ENCODE peak calls at places on chromosomes 7 and 10, in four cellular contexts. J is GM12878, A is A549, C is HepG2. L is an unnamed sample.

GRCh38 chr7:14973712-14974428 is 71.3 kb upstream of the DGKB start:
- DNase-seq in J (no peak), A (no peak), C (no peak), L (no peak)

GRCh38 chr7:19834566-19834965 is 61.1 kb upstream of the TMEM196 start:
- DNase-seq in J (no peak), A (peak; percentile 36), C (no peak), L (no peak)

GRCh38 chr7:100539436-100540006 is 518 bp downstream of the AGFG2 start:
- DNase-seq in J (no peak), A (no peak), C (no peak), L (no peak)

GRCh38 chr10:61825001-61825400 is 76.5 kb upstream of the ARID5B start:
- DNase-seq in J (no peak), A (no peak), C (no peak), L (no peak)

GRCh38 chr10:44164256-44164956 is 220.5 kb downstream of the CXCL12 start:
- DNase-seq in J (no peak), A (no peak), C (no peak), L (no peak)

GRCh38 chr10:86536294-86536861 is 14.8 kb upstream of the WAPL start:
- DNase-seq in J (no peak), A (no peak), C (no peak), L (no peak)

GRCh38 chr7:9776900-9777299 is 1196.8 kb upstream of the PHF14 start:
- DNase-seq in J (no peak), A (no peak), C (no peak), L (no peak)

GRCh38 chr10:45425628-45426563 is 51.9 kb downstream of the ALOX5 start:
- DNase-seq in J (no peak), A (peak; percentile 34), C (no peak), L (no peak)

GRCh38 chr10:96317067-96317833 is 13.0 kb downstream of the DNTT start:
- DNase-seq in J (no peak), A (no peak), C (no peak), L (no peak)

GRCh38 chr10:11913184-11913641 is 90.1 kb downstream of the PROSER2 start:
- DNase-seq in J (no peak), A (no peak), C (no peak), L (no peak)

GRCh38 chr7:149188637-149189259 is 6.6 kb upstream of the ZNF282 start:
- DNase-seq in J (no peak), A (no peak), C (no peak), L (peak; percentile 48)

GRCh38 chr10:124498071-124498470 is 36.4 kb downstream of the LHPP start:
- DNase-seq in J (no peak), A (no peak), C (no peak), L (no peak)

GRCh38 chr7:101746311-101746710 is 71.1 kb upstream of the CUX1 start:
- DNase-seq in J (no peak), A (no peak), C (no peak), L (no peak)

GRCh38 chr7:88801046-88801445 is 5.5 kb upstream of the TEX47 start:
- DNase-seq in J (no peak), A (no peak), C (no peak), L (no peak)

GRCh38 chr10:182441-183201 is 47.4 kb downstream of the ZMYND11 start:
- DNase-seq in J (no peak), A (no peak), C (no peak), L (no peak)

GRCh38 chr7:16347461-16348192 is 73.7 kb downstream of the CRPPA start:
- DNase-seq in J (no peak), A (no peak), C (no peak), L (no peak)

GRCh38 chr10:50990568-50991495 is 83.5 kb upstream of the PRKG1 start:
- DNase-seq in J (no peak), A (no peak), C (no peak), L (peak; percentile 72)

GRCh38 chr10:65531545-65531944 is 1394.3 kb upstream of the LRRTM3 start:
- DNase-seq in J (no peak), A (no peak), C (no peak), L (no peak)

GRCh38 chr10:121077331-121077730 is 226.2 kb downstream of the WDR11 start:
- DNase-seq in J (no peak), A (no peak), C (no peak), L (no peak)

GRCh38 chr7:23597908-23598224 is 684 bp downstream of the CCDC126 start:
- DNase-seq in J (no peak), A (no peak), C (no peak), L (no peak)

GRCh38 chr10:118394557-118395194 is 52.6 kb upstream of the FAM204A start:
- DNase-seq in J (no peak), A (no peak), C (no peak), L (no peak)

GRCh38 chr7:80591654-80592053 is 46.8 kb upstream of the CD36 start:
- DNase-seq in J (no peak), A (no peak), C (no peak), L (no peak)

GRCh38 chr10:91287276-91287675 is 66.8 kb downstream of the PCGF5 start:
- DNase-seq in J (no peak), A (no peak), C (no peak), L (no peak)

GRCh38 chr7:92608380-92609322 is 18.5 kb upstream of the FAM133B start:
- DNase-seq in J (no peak), A (no peak), C (no peak), L (no peak)

GRCh38 chr7:118285358-118285757 is 60.9 kb downstream of the ANKRD7 start:
- DNase-seq in J (no peak), A (no peak), C (no peak), L (no peak)

GRCh38 chr10:105691811-105692210 is 1050.7 kb downstream of the SORCS3 start:
- DNase-seq in J (no peak), A (peak; percentile 13), C (no peak), L (peak; percentile 15)

GRCh38 chr10:79116801-79117723 is 48.3 kb downstream of the ZMIZ1 start:
- DNase-seq in J (peak; percentile 69), A (no peak), C (no peak), L (no peak)

GRCh38 chr10:94085288-94085687 is 91.6 kb downstream of the PLCE1 start:
- DNase-seq in J (no peak), A (no peak), C (no peak), L (no peak)

GRCh38 chr10:100967332-100967731 is 2.0 kb upstream of the SEMA4G start:
- DNase-seq in J (no peak), A (no peak), C (no peak), L (no peak)

GRCh38 chr10:6322805-6323204 is 120.1 kb downstream of the PFKFB3 start:
- DNase-seq in J (no peak), A (no peak), C (no peak), L (no peak)

GRCh38 chr10:6319119-6319518 is 116.4 kb downstream of the PFKFB3 start:
- DNase-seq in J (no peak), A (no peak), C (no peak), L (no peak)

GRCh38 chr10:6320320-6321010 is 117.7 kb downstream of the PFKFB3 start:
- DNase-seq in J (peak; percentile 45), A (no peak), C (no peak), L (no peak)

GRCh38 chr10:6321880-6322279 is 119.1 kb downstream of the PFKFB3 start:
- DNase-seq in J (no peak), A (peak; percentile 25), C (no peak), L (no peak)
- TF ChIP-seq PBX3 in J (no peak), A (no peak), C (no peak), L (no peak)

GRCh38 chr10:16856092-16856491 is 38.9 kb upstream of the RSU1 start:
- DNase-seq in J (no peak), A (no peak), C (no peak), L (no peak)

GRCh38 chr10:16853809-16854208 is 36.6 kb upstream of the RSU1 start:
- DNase-seq in J (no peak), A (no peak), C (no peak), L (no peak)

GRCh38 chr10:16857419-16857818 is 40.2 kb upstream of the RSU1 start:
- DNase-seq in J (no peak), A (no peak), C (no peak), L (no peak)

GRCh38 chr10:16854623-16855022 is 37.4 kb upstream of the RSU1 start:
- DNase-seq in J (no peak), A (peak; percentile 12), C (no peak), L (no peak)

GRCh38 chr10:16856567-16856966 is 39.3 kb upstream of the RSU1 start:
- DNase-seq in J (no peak), A (no peak), C (no peak), L (peak; percentile 49)
- TF ChIP-seq PBX3 in J (no peak), A (no peak), C (no peak), L (peak; percentile 99)

GRCh38 chr10:35998036-35998435 is 355.9 kb upstream of the FZD8 start:
- DNase-seq in J (no peak), A (no peak), C (no peak), L (no peak)
- TF ChIP-seq PBX3 in J (no peak), A (no peak), C (no peak), L (no peak)

GRCh38 chr7:18770154-18770807 is 274.7 kb downstream of the HDAC9 start:
- DNase-seq in J (no peak), A (no peak), C (no peak), L (no peak)
- TF ChIP-seq PBX3 in J (no peak), A (no peak), C (no peak), L (peak; percentile 65)

GRCh38 chr7:71974611-71975010 is 437.5 kb downstream of the CALN1 start:
- DNase-seq in J (no peak), A (no peak), C (no peak), L (no peak)

GRCh38 chr7:71976670-71977069 is 435.5 kb downstream of the CALN1 start:
- DNase-seq in J (no peak), A (no peak), C (no peak), L (no peak)

GRCh38 chr7:71972513-71972912 is 439.6 kb downstream of the CALN1 start:
- DNase-seq in J (no peak), A (no peak), C (no peak), L (no peak)
- TF ChIP-seq PBX3 in J (no peak), A (no peak), C (no peak), L (no peak)